ENCODE peak calls at places on chromosomes 13 and 19, in six cellular contexts. K is AG09319; Q is stimulated activated CD4-positive, alpha-beta T cell treated with anti-CD3 and anti-CD28 coated beads, Interleukin-12 subunit alpha, Interleukin-12 subunit beta, amount 100 ng/mL, for 4 hours; J is stimulated activated CD8-positive, alpha-beta memory T cell treated with anti-CD3 and anti-CD28 coated beads, Interleukin-7, amount 100 ng/mL, for 4 hours; V is IMR-90; W is dermis microvascular lymphatic vessel endothelial cell. Y is an unnamed sample.
A peak's percentile ranks its signal among the peaks of the same experiment; 100 is the strongest.

GRCh38 chr13:40508112-40508511 is 158.3 kb downstream of the FOXO1 start:
- DNase-seq in K (peak; percentile 15), Q (no peak), J (no peak), V (no peak), W (peak; percentile 94), Y (no peak)

GRCh38 chr19:30085394-30085793 is 143.4 kb downstream of the URI1 start:
- DNase-seq in K (no peak), Q (no peak), J (no peak), V (no peak), W (no peak), Y (no peak)

GRCh38 chr19:49421039-49421877 is 2.0 kb downstream of the PTH2 start:
- DNase-seq in K (no peak), Q (peak; percentile 18), J (no peak), V (peak; percentile 17), W (peak; percentile 49), Y (peak; percentile 67)

GRCh38 chr19:52741951-52742485 is 7.2 kb upstream of the ZNF611 start:
- DNase-seq in K (no peak), Q (no peak), J (no peak), V (no peak), W (no peak), Y (no peak)

GRCh38 chr13:100887729-100888151 is 213.1 kb upstream of the TMTC4 start:
- DNase-seq in K (peak; percentile 16), Q (no peak), J (no peak), V (peak; percentile 82), W (peak; percentile 89), Y (no peak)

GRCh38 chr13:66076417-66076816 is 1153.7 kb downstream of the PCDH9 start:
- DNase-seq in K (no peak), Q (no peak), J (no peak), V (peak; percentile 84), W (no peak), Y (no peak)

GRCh38 chr19:11446652-11447301 is 11.3 kb downstream of the PRKCSH start:
- DNase-seq in K (no peak), Q (peak; percentile 40), J (peak; percentile 12), V (no peak), W (peak; percentile 38), Y (peak; percentile 86)

GRCh38 chr13:114031631-114032030 is 57.8 kb upstream of the C13orf46 start:
- DNase-seq in K (no peak), Q (no peak), J (no peak), V (no peak), W (no peak), Y (no peak)

GRCh38 chr19:55550321-55550650 is 4.9 kb upstream of the SBK3 start:
- DNase-seq in K (no peak), Q (no peak), J (no peak), V (no peak), W (no peak), Y (no peak)